ENCODE peak calls at places on chromosomes 2 and 18, in five cellular contexts. One of them, this sample, is unnamed.

GRCh38 chr18:47749195-47749973 is 181.1 kb downstream of the SMAD2 start:
- DNase-seq in adrenal gland: peak; percentile 56
- DNase-seq in stomach: peak; percentile 87
- DNase-seq in mammary epithelial cell: peak; percentile 37
- DNase-seq in aorta: peak; percentile 95
- DNase-seq in this sample: peak; percentile 83

GRCh38 chr18:77077836-77078456 is 54.6 kb downstream of the MBP start:
- DNase-seq in mammary epithelial cell: peak; percentile 33
- DNase-seq in aorta: no peak
- DNase-seq in adrenal gland: no peak
- DNase-seq in stomach: no peak
- DNase-seq in this sample: no peak

GRCh38 chr2:99216096-99216495 is 35.1 kb downstream of the MRPL30 start:
- DNase-seq in mammary epithelial cell: no peak
- DNase-seq in adrenal gland: no peak
- DNase-seq in aorta: no peak
- DNase-seq in stomach: no peak
- DNase-seq in this sample: no peak

GRCh38 chr18:11871501-11871900 is 20.3 kb downstream of the CHMP1B start:
- DNase-seq in stomach: no peak
- DNase-seq in adrenal gland: no peak
- DNase-seq in aorta: no peak
- DNase-seq in mammary epithelial cell: no peak
- DNase-seq in this sample: no peak

GRCh38 chr2:106030287-106031268 is 163.5 kb downstream of the UXS1 start:
- DNase-seq in stomach: no peak
- DNase-seq in mammary epithelial cell: no peak
- DNase-seq in adrenal gland: peak; percentile 23
- DNase-seq in aorta: no peak
- DNase-seq in this sample: peak; percentile 96

GRCh38 chr2:62642429-62643099 is 62.9 kb upstream of the EHBP1 start:
- DNase-seq in adrenal gland: no peak
- DNase-seq in mammary epithelial cell: no peak
- DNase-seq in aorta: no peak
- DNase-seq in stomach: no peak
- DNase-seq in this sample: no peak

GRCh38 chr2:105732096-105732495 is 12.6 kb upstream of the NCK2 start:
- DNase-seq in stomach: no peak
- DNase-seq in mammary epithelial cell: peak; percentile 73
- DNase-seq in adrenal gland: no peak
- DNase-seq in aorta: no peak
- DNase-seq in this sample: no peak

GRCh38 chr2:62556082-62556481 is 50.1 kb upstream of the TMEM17 start:
- DNase-seq in mammary epithelial cell: no peak
- DNase-seq in adrenal gland: no peak
- DNase-seq in aorta: no peak
- DNase-seq in stomach: no peak
- DNase-seq in this sample: no peak

GRCh38 chr2:28135324-28135723 is 244.8 kb downstream of the BABAM2 start:
- DNase-seq in adrenal gland: no peak
- DNase-seq in mammary epithelial cell: no peak
- DNase-seq in stomach: no peak
- DNase-seq in aorta: no peak
- DNase-seq in this sample: no peak

GRCh38 chr2:67514515-67514914 is 117.4 kb downstream of the ETAA1 start:
- DNase-seq in mammary epithelial cell: no peak
- DNase-seq in adrenal gland: no peak
- DNase-seq in stomach: no peak
- DNase-seq in aorta: no peak
- DNase-seq in this sample: no peak

GRCh38 chr2:176832086-176832485 is 380.5 kb upstream of the HNRNPA3 start:
- DNase-seq in stomach: no peak
- DNase-seq in mammary epithelial cell: no peak
- DNase-seq in adrenal gland: no peak
- DNase-seq in aorta: no peak
- DNase-seq in this sample: no peak

GRCh38 chr2:222456479-222457077 is 32.2 kb downstream of the SGPP2 start:
- DNase-seq in adrenal gland: no peak
- DNase-seq in aorta: no peak
- DNase-seq in mammary epithelial cell: no peak
- DNase-seq in stomach: no peak
- DNase-seq in this sample: no peak

GRCh38 chr2:6937157-6937556 is 19.9 kb downstream of the RNF144A start:
- DNase-seq in adrenal gland: no peak
- DNase-seq in mammary epithelial cell: no peak
- DNase-seq in aorta: no peak
- DNase-seq in stomach: no peak
- DNase-seq in this sample: no peak

GRCh38 chr2:11716689-11717321 is 29.6 kb upstream of the LPIN1 start:
- DNase-seq in aorta: no peak
- DNase-seq in stomach: no peak
- DNase-seq in adrenal gland: no peak
- DNase-seq in mammary epithelial cell: no peak
- DNase-seq in this sample: peak; percentile 87
- H3K4me3 ChIP-seq in aorta: no peak overlapping the region
- H3K4me3 ChIP-seq in stomach: no peak overlapping the region
- H3K4me3 ChIP-seq in adrenal gland: no peak overlapping the region
- H3K4me3 ChIP-seq in mammary epithelial cell: no peak overlapping the region
- H3K4me3 ChIP-seq in this sample: no peak overlapping the region

GRCh38 chr2:109108740-109109139 is 20.3 kb upstream of the SH3RF3 start:
- DNase-seq in stomach: no peak
- DNase-seq in aorta: peak; percentile 53
- DNase-seq in adrenal gland: no peak
- DNase-seq in mammary epithelial cell: no peak
- DNase-seq in this sample: no peak
- H3K4me1 ChIP-seq in stomach: no peaks in the 10 kb centered on the region
- H3K4me1 ChIP-seq in aorta: no peaks in the 10 kb centered on the region
- H3K4me1 ChIP-seq in adrenal gland: no peaks in the 10 kb centered on the region
- H3K4me1 ChIP-seq in mammary epithelial cell: peaks cover 5% of the 10 kb centered on the region
- H3K4me1 ChIP-seq in this sample: no peaks in the 10 kb centered on the region

DNA sequence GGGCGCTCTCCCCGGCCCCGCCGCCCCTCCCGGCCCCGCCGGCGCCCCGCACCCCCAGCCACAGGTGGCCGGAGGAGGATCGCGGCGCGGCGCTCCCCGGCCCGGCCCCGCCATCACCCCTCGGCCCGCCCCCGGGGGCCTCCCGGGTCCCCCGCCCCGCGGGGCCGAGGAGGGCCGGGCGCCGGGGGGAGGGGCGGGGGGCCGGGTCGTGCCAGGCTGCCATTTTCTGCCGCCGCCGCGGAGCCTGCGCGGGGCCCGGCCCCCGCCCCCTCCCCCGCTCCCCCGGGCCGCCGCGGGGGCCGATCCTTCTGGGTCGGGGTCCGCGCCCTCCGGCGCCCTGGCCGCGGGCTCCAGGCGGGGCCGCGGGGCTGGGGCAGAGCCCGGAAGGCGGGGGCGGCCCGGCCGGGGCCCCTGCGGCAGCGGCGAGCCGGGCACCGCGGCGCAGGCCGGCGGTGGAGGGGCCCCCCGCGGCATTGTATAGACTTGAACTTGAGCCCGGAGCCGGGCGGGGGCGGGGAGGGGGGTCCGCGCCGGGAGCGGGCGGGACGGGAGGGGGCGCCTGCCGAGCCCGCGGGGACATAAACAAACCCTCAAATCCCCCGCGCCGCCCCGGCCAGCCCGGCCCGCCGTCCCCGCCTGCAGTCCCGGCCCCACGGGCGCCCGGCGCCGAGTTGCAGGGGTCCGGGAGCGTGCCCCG is 546 bp downstream of the DNMT3A start:
- DNase-seq in stomach: peak; percentile 34
- DNase-seq in mammary epithelial cell: no peak
- DNase-seq in aorta: peak; percentile 83
- DNase-seq in adrenal gland: no peak
- DNase-seq in this sample: peak; percentile 62
- H3K4me3 ChIP-seq in stomach: peak overlapping the region; percentile 81
- H3K4me3 ChIP-seq in mammary epithelial cell: no peak overlapping the region
- H3K4me3 ChIP-seq in aorta: peak overlapping the region; percentile 87
- H3K4me3 ChIP-seq in adrenal gland: no peak overlapping the region
- H3K4me3 ChIP-seq in this sample: peak overlapping the region; percentile 56

GRCh38 chr2:1617425-1618021 is 126.8 kb downstream of the PXDN start:
- DNase-seq in mammary epithelial cell: no peak
- DNase-seq in aorta: peak; percentile 57
- DNase-seq in stomach: no peak
- DNase-seq in adrenal gland: no peak
- DNase-seq in this sample: no peak
- H3K4me1 ChIP-seq in mammary epithelial cell: peaks cover 4% of the 10 kb centered on the region
- H3K4me1 ChIP-seq in aorta: no peaks in the 10 kb centered on the region
- H3K4me1 ChIP-seq in stomach: no peaks in the 10 kb centered on the region
- H3K4me1 ChIP-seq in adrenal gland: no peaks in the 10 kb centered on the region
- H3K4me1 ChIP-seq in this sample: no peaks in the 10 kb centered on the region

GRCh38 chr2:86072271-86072858 is 33.3 kb downstream of the POLR1A start:
- DNase-seq in stomach: peak; percentile 82
- DNase-seq in adrenal gland: peak; percentile 91
- DNase-seq in aorta: peak; percentile 86
- DNase-seq in mammary epithelial cell: no peak
- DNase-seq in this sample: no peak
- H3K4me3 ChIP-seq in stomach: no peak overlapping the region
- H3K4me3 ChIP-seq in adrenal gland: no peak overlapping the region
- H3K4me3 ChIP-seq in aorta: no peak overlapping the region
- H3K4me3 ChIP-seq in mammary epithelial cell: no peak overlapping the region
- H3K4me3 ChIP-seq in this sample: no peak overlapping the region

DNA sequence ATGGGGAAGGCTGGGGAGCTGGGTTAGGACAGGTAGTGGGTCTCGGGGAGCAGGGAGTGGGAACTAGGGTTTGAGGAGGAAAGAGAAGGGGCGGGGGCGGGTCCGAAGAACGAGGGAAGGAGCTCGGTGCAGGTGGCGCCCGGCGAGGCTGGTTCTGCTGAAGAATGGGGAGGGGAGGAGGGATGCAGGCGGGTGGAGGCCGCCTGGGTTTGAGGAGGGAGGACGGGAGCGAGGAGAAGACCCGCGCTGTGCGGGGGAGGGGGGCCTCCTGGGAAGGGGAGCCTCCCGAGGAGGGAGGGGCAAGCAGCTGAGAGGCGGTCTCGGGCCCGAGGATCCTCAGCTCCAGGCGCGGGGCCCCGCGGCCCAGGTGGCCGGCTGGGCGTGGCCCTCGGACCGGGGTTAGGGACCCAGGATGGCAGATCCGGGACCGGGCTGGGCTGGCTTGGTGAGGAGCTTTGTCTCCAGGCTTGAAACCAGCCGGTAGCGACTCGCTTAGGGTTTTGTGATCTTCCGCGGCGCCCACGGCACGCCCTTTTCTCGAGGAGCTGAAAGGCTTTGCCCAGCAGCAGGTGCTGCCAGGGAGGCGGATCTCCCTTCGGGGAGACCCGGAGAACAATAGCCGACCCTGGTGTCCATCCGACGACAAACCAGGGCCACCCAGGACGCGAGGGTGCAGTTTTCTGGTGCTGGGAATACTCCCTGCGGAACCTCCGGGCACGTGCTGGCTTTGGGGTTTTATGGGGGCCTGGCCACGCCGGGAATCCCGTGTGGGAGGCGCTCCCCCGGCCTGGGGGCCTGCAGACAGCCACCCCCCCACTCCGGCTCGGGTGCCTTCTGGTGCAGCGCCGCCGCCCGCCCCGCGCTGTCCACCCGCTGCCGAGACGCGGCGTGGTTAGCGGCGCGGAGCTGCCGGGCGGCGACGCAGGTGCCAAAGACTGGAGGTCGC is 1.4 kb downstream of the DPYSL5 start:
- DNase-seq in aorta: no peak
- DNase-seq in adrenal gland: no peak
- DNase-seq in mammary epithelial cell: no peak
- DNase-seq in stomach: no peak
- DNase-seq in this sample: peak; percentile 33
- H3K4me1 ChIP-seq in aorta: no peaks in the 10 kb centered on the region
- H3K4me1 ChIP-seq in adrenal gland: peaks cover 28% of the 10 kb centered on the region
- H3K4me1 ChIP-seq in mammary epithelial cell: peaks cover 23% of the 10 kb centered on the region
- H3K4me1 ChIP-seq in stomach: peaks cover 35% of the 10 kb centered on the region
- H3K4me1 ChIP-seq in this sample: no peaks in the 10 kb centered on the region